ENCODE peak calls at places on chromosomes 12 and 14, in five cellular contexts. X is tibial artery, V is neural progenitor cell, Y is pancreas, D is AG10803. T is an unnamed sample.

GRCh38 chr12:3041558-3042164 is 35.5 kb upstream of the TSPAN9 start:
- DNase-seq in X (peak), V (peak), Y (peak), D (peak), T (peak)

GRCh38 chr12:116062698-116063097 is 214.8 kb downstream of the MED13L start:
- DNase-seq in X (no peak), V (no peak), Y (no peak), D (no peak), T (no peak)

GRCh38 chr12:102298022-102298421 is 100.4 kb upstream of the PMCH start:
- DNase-seq in X (no peak), V (no peak), Y (no peak), D (peak), T (peak)

GRCh38 chr14:91892918-91893527 is 25.7 kb upstream of the TC2N start:
- DNase-seq in X (no peak), V (peak), Y (no peak), D (no peak), T (no peak)

GRCh38 chr14:68782091-68782981 is 10.5 kb downstream of the ZFP36L1 start:
- DNase-seq in X (peak), V (no peak), Y (peak), D (no peak), T (no peak)

GRCh38 chr14:50999726-51000125 is 55.4 kb upstream of the PYGL start:
- DNase-seq in X (no peak), V (no peak), Y (no peak), D (no peak), T (no peak)

GRCh38 chr14:25150934-25151790 is 101.2 kb upstream of the STXBP6 start:
- DNase-seq in X (no peak), V (peak), Y (no peak), D (peak), T (peak)

GRCh38 chr14:69043007-69043444 is 63.9 kb upstream of the ACTN1 start:
- DNase-seq in X (peak), V (no peak), Y (peak), D (peak), T (peak)

GRCh38 chr12:94678849-94679248 is 28.5 kb upstream of the TMCC3 start:
- DNase-seq in X (no peak), V (no peak), Y (no peak), D (no peak), T (no peak)

GRCh38 chr14:96224480-96225096 is 19.9 kb downstream of the BDKRB2 start:
- DNase-seq in X (no peak), V (no peak), Y (no peak), D (no peak), T (no peak)

GRCh38 chr12:72618764-72619163 is 346.6 kb downstream of the TRHDE start:
- DNase-seq in X (no peak), V (no peak), Y (no peak), D (no peak), T (no peak)

GRCh38 chr12:103800252-103800771 is 40.7 kb downstream of the NT5DC3 start:
- DNase-seq in X (peak), V (no peak), Y (peak), D (peak), T (peak)

GRCh38 chr12:29681996-29682534 is 101.7 kb downstream of the TMTC1 start:
- DNase-seq in X (no peak), V (no peak), Y (no peak), D (no peak), T (no peak)

GRCh38 chr14:90419200-90419599 is 22.4 kb downstream of the CALM1 start:
- DNase-seq in X (peak), V (no peak), Y (peak), D (peak), T (peak)

GRCh38 chr12:31514912-31515311 is 76.0 kb downstream of the DENND5B start:
- DNase-seq in X (no peak), V (no peak), Y (no peak), D (no peak), T (no peak)

GRCh38 chr12:47547077-47547476 is 158.8 kb downstream of the RPAP3 start:
- DNase-seq in X (no peak), V (peak), Y (no peak), D (peak), T (peak)

GRCh38 chr14:94441531-94442205 is 10.9 kb downstream of the SERPINA11 start:
- DNase-seq in X (no peak), V (no peak), Y (no peak), D (no peak), T (no peak)

GRCh38 chr14:94441130-94441529 is 11.5 kb downstream of the SERPINA11 start:
- DNase-seq in X (no peak), V (no peak), Y (no peak), D (no peak), T (no peak)

GRCh38 chr14:94445003-94445402 is 7.6 kb downstream of the SERPINA11 start:
- DNase-seq in X (no peak), V (no peak), Y (no peak), D (no peak), T (no peak)

GRCh38 chr14:94439453-94440057 is 13.0 kb downstream of the SERPINA11 start:
- DNase-seq in X (no peak), V (no peak), Y (no peak), D (no peak), T (no peak)
- TF ChIP-seq CTCF in X (no peak), V (peak), Y (no peak), D (no peak), T (no peak)

GRCh38 chr12:27971606-27972005 is 927 bp downstream of the PTHLH start:
- DNase-seq in X (no peak), V (no peak), Y (no peak), D (no peak), T (no peak)
- H3K4me3 ChIP-seq in X (no peak), V (no peak), Y (no peak), D (no peak), T (no peak)

GRCh38 chr14:73241481-73242165 is 4.3 kb downstream of the PAPLN start:
- DNase-seq in X (no peak), V (no peak), Y (no peak), D (no peak), T (no peak)
- TF ChIP-seq CTCF in X (no peak), V (no peak), Y (no peak), D (no peak), T (no peak)

DNA sequence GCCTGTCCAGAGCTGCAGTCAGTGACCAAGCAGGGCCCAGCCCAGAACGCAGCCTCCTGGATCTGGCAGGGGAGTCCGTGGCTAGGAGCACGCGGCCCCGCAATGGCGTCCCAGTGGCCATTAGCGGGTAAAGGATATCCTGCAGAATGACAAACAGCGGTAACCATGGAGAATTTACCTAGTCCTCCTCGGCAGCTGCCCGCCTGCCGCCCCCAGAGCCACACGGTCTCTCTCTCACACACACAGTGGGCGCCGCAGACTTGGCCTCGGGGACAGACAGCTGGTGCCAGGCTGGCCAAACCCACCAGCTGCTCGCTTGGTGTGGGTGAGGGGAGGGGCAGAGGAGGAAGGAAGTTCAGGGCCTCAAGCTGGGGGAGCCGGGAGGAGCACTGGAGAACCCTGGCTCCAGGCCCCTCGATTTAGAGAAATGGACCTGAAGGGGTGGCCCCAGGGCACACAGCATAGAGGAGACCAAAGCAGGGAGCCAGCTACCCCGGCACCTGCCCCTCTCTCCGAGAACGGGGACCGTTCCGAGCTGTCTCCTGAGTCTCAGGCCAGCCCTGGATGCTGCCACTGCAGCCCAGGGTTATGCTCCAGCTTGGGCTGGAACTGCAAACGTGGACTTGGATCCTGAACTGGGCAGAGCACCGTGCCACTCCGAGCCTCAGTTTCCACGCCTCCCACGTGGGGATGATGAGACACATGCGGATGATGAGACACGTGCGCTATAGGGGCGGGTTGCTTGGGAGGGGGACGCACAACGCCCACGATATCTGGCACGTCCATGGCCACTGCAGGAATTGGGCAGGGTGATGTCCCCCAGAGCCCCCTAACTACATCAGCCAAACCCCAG is 3.4 kb downstream of the CDK2AP1 start:
- DNase-seq in X (no peak), V (no peak), Y (no peak), D (peak), T (no peak)
- H3K4me3 ChIP-seq in X (peak), V (no peak), Y (no peak), D (no peak), T (no peak)

DNA sequence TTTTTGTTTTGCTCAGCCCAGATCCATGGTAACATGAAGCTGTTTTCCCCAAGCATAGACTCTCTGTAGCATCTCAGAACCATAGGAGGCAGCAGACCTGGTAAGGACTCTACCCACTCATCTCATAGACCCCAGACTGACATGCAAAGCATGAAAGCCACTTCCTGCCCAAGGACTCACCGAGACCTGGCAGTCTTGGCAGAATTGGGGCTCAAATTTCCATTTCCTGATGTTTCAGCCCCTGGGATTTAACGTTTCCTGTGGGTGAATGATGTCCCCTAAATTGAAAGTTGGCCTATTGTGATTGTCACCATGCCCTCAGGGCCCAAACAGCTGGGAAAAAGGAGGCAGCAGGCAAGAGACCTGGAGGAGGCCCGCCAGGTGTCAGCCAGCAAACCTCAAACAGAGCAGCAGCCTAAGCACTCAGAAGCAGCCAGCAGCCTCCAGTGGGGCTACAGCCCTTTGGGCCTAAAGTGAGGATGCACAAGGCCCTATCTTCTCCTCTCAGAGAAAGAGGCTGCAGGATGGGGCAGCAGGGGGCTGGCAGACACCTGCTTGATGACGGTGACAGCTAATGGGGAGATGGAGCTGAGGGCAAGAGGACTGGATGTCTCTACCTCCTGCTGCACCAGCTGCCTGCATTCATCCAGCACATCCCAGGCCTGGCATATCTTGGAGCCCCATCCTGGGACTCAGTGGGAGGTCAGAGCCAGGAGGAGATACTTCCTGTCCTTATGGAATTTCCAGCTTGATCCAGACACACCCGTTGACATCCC is 8.5 kb downstream of the KRT85 start:
- DNase-seq in X (no peak), V (no peak), Y (no peak), D (no peak), T (no peak)
- TF ChIP-seq CTCF in X (no peak), V (no peak), Y (no peak), D (no peak), T (no peak)

GRCh38 chr14:21309238-21309636 is 29.4 kb downstream of the RPGRIP1 start:
- DNase-seq in X (no peak), V (no peak), Y (no peak), D (no peak), T (no peak)
- H3K4me3 ChIP-seq in X (peak), V (peak), Y (peak), D (no peak), T (peak)

GRCh38 chr14:20989787-20990600 is at the start of gene METTL17:
- DNase-seq in X (peak), V (peak), Y (peak), D (peak), T (peak)
- TF ChIP-seq CTCF in X (peak), V (peak), Y (no peak), D (peak), T (peak)

T was measured in fibroblast of villous mesenchyme.